ENCODE peak calls at places on chromosomes 12 and 14, in seven cellular contexts. W is ELF-1; F is gastrocnemius medialis; G is ovary; L is CD4-positive, alpha-beta memory T cell; J is astrocyte of the cerebellum; Q is iris pigment epithelial cell. S is an unnamed sample.

GRCh38 chr14:61280092-61280525 is 1.0 kb downstream of the TMEM30B start:
- DNase-seq in W (no peak), F (no peak), G (no peak), L (no peak), J (no peak), Q (no peak), S (no peak)

GRCh38 chr14:105475269-105475915 is 771 bp downstream of the CRIP2 start:
- DNase-seq in W (peak), F (no peak), G (peak), L (no peak), J (no peak), Q (peak), S (no peak)

GRCh38 chr14:65308536-65308935 is 104.0 kb upstream of the FUT8 start:
- DNase-seq in W (no peak), F (no peak), G (no peak), L (no peak), J (no peak), Q (no peak), S (no peak)

GRCh38 chr12:51862947-51863346 is 14.4 kb upstream of the FIGNL2 start:
- DNase-seq in W (peak), F (no peak), G (no peak), L (no peak), J (no peak), Q (no peak), S (no peak)

GRCh38 chr12:55899035-55899434 is 28.7 kb downstream of the PYM1 start:
- DNase-seq in W (no peak), F (no peak), G (no peak), L (no peak), J (no peak), Q (peak), S (peak)

GRCh38 chr14:64786296-64787149 is 82.3 kb downstream of the PLEKHG3 start:
- DNase-seq in W (no peak), F (no peak), G (no peak), L (no peak), J (no peak), Q (no peak), S (no peak)

GRCh38 chr12:69238589-69239285 is 632 bp upstream of the CPSF6 start:
- DNase-seq in W (no peak), F (no peak), G (no peak), L (no peak), J (no peak), Q (no peak), S (no peak)

GRCh38 chr12:109648446-109648980 is 65.1 kb upstream of the FAM222A start:
- DNase-seq in W (no peak), F (no peak), G (no peak), L (no peak), J (no peak), Q (no peak), S (no peak)

GRCh38 chr12:90216815-90217214 is 508.2 kb upstream of the ATP2B1 start:
- DNase-seq in W (no peak), F (no peak), G (no peak), L (no peak), J (peak), Q (peak), S (no peak)

GRCh38 chr12:11724888-11725310 is 75.4 kb downstream of the ETV6 start:
- DNase-seq in W (no peak), F (no peak), G (peak), L (no peak), J (peak), Q (peak), S (no peak)

GRCh38 chr14:32202468-32202865 is 602 bp downstream of the RNU6-8 start:
- DNase-seq in W (peak), F (no peak), G (peak), L (no peak), J (peak), Q (peak), S (no peak)

GRCh38 chr12:78534311-78534710 is 330.3 kb upstream of the SYT1 start:
- DNase-seq in W (no peak), F (no peak), G (no peak), L (no peak), J (no peak), Q (no peak), S (no peak)

S was measured in non-pigmented ciliary epithelial cell.